ENCODE peak calls at places on chromosomes 11 and 22, in four cellular contexts. L is left lung, K is GM20000, Z is testis. V is an unnamed sample.

GRCh38 chr11:102451693-102452460 is 688 bp downstream of the TMEM123 start:
- DNase-seq in L (peak; percentile 92), K (peak; percentile 81), Z (peak; percentile 78), V (peak; percentile 71)

GRCh38 chr11:122101625-122102291 is 14.3 kb downstream of the BLID start:
- DNase-seq in Z (peak; percentile 87), K (no peak), L (no peak), V (no peak)

GRCh38 chr11:2072551-2073261 is 66.5 kb downstream of the IGF2 start:
- DNase-seq in Z (no peak), K (no peak), L (peak; percentile 58), V (peak; percentile 24)

GRCh38 chr11:8066911-8067455 is 14.0 kb upstream of the TUB start:
- DNase-seq in L (no peak), Z (no peak), K (no peak), V (peak; percentile 20)

GRCh38 chr22:31561238-31561887 is 65.0 kb downstream of the SFI1 start:
- DNase-seq in Z (peak; percentile 93), K (peak; percentile 49), L (peak; percentile 80), V (peak; percentile 83)

GRCh38 chr11:125626381-125626950 is 1.5 kb downstream of the CHEK1 start:
- DNase-seq in Z (no peak), K (peak; percentile 58), L (no peak), V (no peak)

GRCh38 chr11:118198370-118198769 is 21.9 kb upstream of the SCN2B start:
- DNase-seq in L (peak; percentile 92), Z (peak; percentile 88), K (peak; percentile 79), V (peak; percentile 83)

GRCh38 chr11:108431997-108432396 is 35.3 kb downstream of the C11orf65 start:
- DNase-seq in K (no peak), L (no peak), Z (no peak), V (no peak)

GRCh38 chr11:69140635-69141034 is 15.1 kb upstream of the SMIM38 start:
- DNase-seq in L (no peak), Z (no peak), K (no peak), V (peak; percentile 13)

GRCh38 chr11:18081551-18081950 is 24.3 kb downstream of the SAAL1 start:
- DNase-seq in Z (no peak), L (no peak), K (no peak), V (no peak)

GRCh38 chr22:44458044-44459020 is 39.7 kb downstream of the RTL6 start:
- DNase-seq in Z (peak; percentile 8), L (no peak), K (no peak), V (no peak)

GRCh38 chr11:66958956-66959274 is 732 bp upstream of the PC start:
- DNase-seq in K (peak; percentile 32), Z (no peak), L (no peak), V (no peak)

GRCh38 chr11:116864531-116864930 is 27.1 kb upstream of the APOA1 start:
- DNase-seq in Z (no peak), L (no peak), K (no peak), V (no peak)

GRCh38 chr11:78244080-78244479 is 55.4 kb downstream of the USP35 start:
- DNase-seq in K (no peak), L (no peak), Z (no peak), V (no peak)

GRCh38 chr11:118200901-118201680 is 23.7 kb downstream of the JAML start:
- DNase-seq in K (no peak), Z (no peak), L (no peak), V (no peak)

GRCh38 chr11:73323464-73323863 is 15.4 kb downstream of the ARHGEF17 start:
- DNase-seq in Z (peak; percentile 87), L (no peak), K (no peak), V (peak; percentile 47)

GRCh38 chr11:134139873-134140331 is 71.0 kb downstream of the JAM3 start:
- DNase-seq in L (no peak), K (peak; percentile 69), Z (peak; percentile 83), V (peak; percentile 55)

GRCh38 chr22:47784367-47784983 is 1022.0 kb downstream of the TBC1D22A start:
- DNase-seq in Z (no peak), L (no peak), K (no peak), V (no peak)

GRCh38 chr11:44578279-44578678 is 12.8 kb downstream of the CD82 start:
- DNase-seq in K (peak; percentile 51), Z (no peak), L (no peak), V (no peak)

GRCh38 chr11:2932850-2933251 is 3.6 kb upstream of the PHLDA2 start:
- DNase-seq in K (no peak), L (peak; percentile 76), Z (no peak), V (no peak)

GRCh38 chr22:27416553-27417427 is 384.8 kb downstream of the MN1 start:
- DNase-seq in Z (no peak), L (no peak), K (no peak), V (peak; percentile 34)

GRCh38 chr11:2222479-2222878 is 47.9 kb downstream of the ASCL2 start:
- DNase-seq in Z (peak; percentile 52), K (no peak), L (no peak), V (no peak)

GRCh38 chr11:119739021-119739703 is 10.2 kb upstream of the NECTIN1 start:
- DNase-seq in L (no peak), K (no peak), Z (no peak), V (no peak)

GRCh38 chr11:7964873-7965272 is 374 bp downstream of the NLRP10 start:
- DNase-seq in Z (no peak), L (no peak), K (no peak), V (no peak)

GRCh38 chr11:3867209-3868071 is 12.0 kb downstream of the STIM1 start:
- DNase-seq in Z (peak; percentile 58), K (no peak), L (no peak), V (peak; percentile 35)

GRCh38 chr11:15073361-15074205 is at the start of gene CALCB:
- DNase-seq in Z (peak; percentile 14), L (peak; percentile 74), K (no peak), V (no peak)

GRCh38 chr11:128505449-128506058 is 81.8 kb downstream of the ETS1 start:
- DNase-seq in Z (no peak), K (no peak), L (no peak), V (no peak)

GRCh38 chr11:128501576-128502549 is 85.5 kb downstream of the ETS1 start:
- DNase-seq in Z (peak; percentile 38), L (no peak), K (no peak), V (no peak)

GRCh38 chr11:128502736-128503135 is 84.6 kb downstream of the ETS1 start:
- DNase-seq in L (no peak), K (no peak), Z (no peak), V (no peak)

GRCh38 chr11:128504489-128504888 is 82.9 kb downstream of the ETS1 start:
- DNase-seq in K (no peak), L (no peak), Z (no peak), V (no peak)

DNA sequence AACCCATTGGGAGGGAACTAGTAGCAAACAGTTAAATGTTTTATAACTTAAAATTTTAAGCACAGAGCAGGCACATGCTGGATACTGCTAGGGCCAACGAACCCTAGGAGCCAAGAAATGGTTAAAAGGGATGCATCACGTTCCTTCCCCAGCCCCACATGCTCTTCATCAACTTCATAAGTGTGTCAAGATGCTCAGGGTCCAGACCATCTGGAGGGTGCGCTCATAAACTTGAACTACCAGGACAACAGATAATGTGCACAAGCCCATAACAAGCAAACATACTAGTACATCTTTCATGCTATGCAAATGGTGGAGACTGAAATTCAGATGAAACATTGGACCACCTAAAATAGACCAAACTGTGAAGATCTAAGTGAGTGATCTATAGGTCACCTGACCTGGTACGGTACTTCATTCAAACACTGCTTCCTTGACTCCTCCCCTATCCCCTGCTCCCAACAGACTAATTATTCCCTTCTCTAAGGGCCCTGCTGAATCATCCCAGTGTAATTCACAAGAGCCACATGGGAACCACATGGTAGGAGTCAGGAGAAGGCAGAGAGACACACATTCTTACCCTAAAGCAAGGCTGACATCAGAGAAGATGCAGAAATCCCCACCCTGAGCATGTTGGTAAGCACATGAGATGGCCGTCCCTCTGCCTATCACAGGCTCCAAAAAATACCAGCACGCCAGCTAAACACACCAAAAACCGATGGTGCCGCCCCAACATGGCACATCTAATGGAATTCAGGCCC is 83.9 kb downstream of the ETS1 start:
- DNase-seq in L (no peak), Z (no peak), K (no peak), V (no peak)
- TF ChIP-seq CTCF in L (no peak), Z (no peak), K (no peak), V (no peak)

GRCh38 chr22:46240506-46240905 is 9.6 kb downstream of the CDPF1 start:
- DNase-seq in L (no peak), K (no peak), Z (no peak), V (no peak)

GRCh38 chr22:46240917-46241316 is 9.2 kb downstream of the CDPF1 start:
- DNase-seq in Z (no peak), K (no peak), L (no peak), V (no peak)

GRCh38 chr22:46240073-46240472 is 10.0 kb downstream of the CDPF1 start:
- DNase-seq in K (no peak), L (no peak), Z (no peak), V (no peak)

GRCh38 chr22:46238541-46238940 is 11.6 kb downstream of the CDPF1 start:
- DNase-seq in K (no peak), Z (no peak), L (no peak), V (no peak)

DNA sequence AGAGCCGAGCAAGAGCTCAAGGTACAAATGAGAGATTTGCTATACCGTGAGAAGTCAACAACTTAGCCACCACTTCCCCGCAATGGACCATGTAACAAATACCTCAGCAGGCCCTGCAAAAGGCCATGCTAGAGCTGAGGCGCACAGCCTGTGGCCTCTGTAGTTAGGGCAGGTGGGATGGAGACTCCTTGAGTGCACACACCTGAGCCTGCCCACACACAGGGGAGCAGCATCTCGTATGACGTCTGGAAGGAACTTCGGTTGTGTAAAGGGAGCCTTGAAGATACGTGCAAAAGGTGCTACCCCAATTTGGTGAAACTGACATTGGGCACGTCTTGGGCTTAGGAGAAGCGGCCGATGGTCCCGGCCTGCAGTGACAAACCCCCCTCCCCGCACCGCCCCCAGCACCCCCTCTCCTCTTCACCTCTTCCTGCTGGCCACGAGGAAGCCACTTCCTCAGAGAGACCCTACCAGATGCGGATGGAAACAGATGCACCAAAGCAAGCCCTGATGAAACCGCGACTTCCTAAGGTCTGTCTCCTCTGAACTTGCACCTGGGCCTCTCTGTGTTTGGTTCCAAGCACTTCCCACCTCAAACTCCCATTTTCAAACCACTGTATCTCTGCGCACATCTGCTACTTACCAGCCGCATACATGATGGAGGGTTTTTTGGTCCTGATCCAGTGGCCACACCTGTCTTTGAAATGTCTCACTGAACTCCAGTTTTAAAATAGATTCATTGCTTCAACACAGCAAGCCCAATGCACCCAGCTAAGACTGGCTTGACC is 10.6 kb downstream of the CDPF1 start:
- DNase-seq in K (no peak), Z (no peak), L (no peak), V (no peak)
- TF ChIP-seq CTCF in K (no peak), Z (no peak), L (no peak), V (no peak)

GRCh38 chr11:12485328-12485727 is 108.0 kb downstream of the PARVA start:
- DNase-seq in Z (no peak), L (no peak), K (no peak), V (no peak)
- TF ChIP-seq CTCF in Z (peak; percentile 12), L (peak; percentile 19), K (no peak), V (no peak)

DNA sequence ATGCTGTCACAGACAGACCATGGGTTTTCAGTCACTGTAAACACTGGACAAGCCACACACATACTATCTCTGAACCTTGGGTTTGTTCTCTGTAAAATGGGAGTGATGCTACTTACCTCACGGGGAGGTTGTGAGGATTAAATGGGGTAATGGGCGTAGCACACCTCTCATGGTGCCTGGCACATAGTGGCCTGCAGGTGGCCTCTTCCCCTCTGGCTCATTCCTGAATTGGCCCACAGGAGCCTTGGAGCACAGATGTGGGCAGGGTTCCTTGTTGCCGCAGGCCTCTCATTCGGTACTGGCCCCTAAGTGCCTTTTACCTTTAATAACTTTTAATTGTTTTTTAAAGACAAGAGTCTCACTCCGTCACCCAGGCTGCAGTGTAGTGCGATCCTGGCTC is 11.7 kb downstream of the MICAL2 start:
- DNase-seq in Z (no peak), L (no peak), K (no peak), V (no peak)
- TF ChIP-seq CTCF in Z (no peak), L (peak; percentile 26), K (no peak), V (peak; percentile 29)

GRCh38 chr11:59669611-59670009 is 773 bp upstream of the PATL1 start:
- DNase-seq in L (peak; percentile 86), Z (peak; percentile 56), K (no peak), V (peak; percentile 34)
- TF ChIP-seq CTCF in L (no peak), Z (no peak), K (no peak), V (no peak)

V was measured in stomach.